ENCODE peak calls at places on chromosomes 12 and 14, in ten cellular contexts. F is EL; C is thoracic aorta; J is stimulated activated CD8-positive, alpha-beta memory T cell treated with anti-CD3 and anti-CD28 coated beads, Interleukin-15, amount 100 ng/mL, for 24 hours; W is glomerular endothelial cell; B is fibroblast of the conjunctiva; Y is MG63; V is ELR; E is foreskin fibroblast; R is kidney tubule cell. Z is an unnamed sample.
A peak's percentile ranks its signal among the peaks of the same experiment; 100 is the strongest.

GRCh38 chr14:53979747-53980642 is 23.4 kb upstream of the BMP4 start:
- DNase-seq in F (peak; percentile 94), Y (peak; percentile 62), B (peak; percentile 26), W (no peak), R (peak; percentile 78), V (peak; percentile 63), E (peak; percentile 89), C (no peak), J (no peak), Z (no peak)

GRCh38 chr14:56552615-56553014 is 27.0 kb upstream of the TMEM260 start:
- DNase-seq in V (no peak), J (no peak), Y (no peak), R (no peak), B (no peak), E (no peak), F (no peak), C (no peak), W (no peak), Z (no peak)

GRCh38 chr12:85280984-85281946 is 1.2 kb downstream of the ALX1 start:
- DNase-seq in B (no peak), E (no peak), J (no peak), V (no peak), Y (no peak), W (no peak), F (no peak), R (peak; percentile 12), C (no peak), Z (no peak)

GRCh38 chr12:27083861-27084271 is 1.5 kb upstream of the C12orf71 start:
- DNase-seq in B (peak; percentile 47), J (no peak), R (peak; percentile 28), F (peak; percentile 11), W (no peak), C (no peak), E (peak; percentile 28), V (peak; percentile 33), Y (no peak), Z (no peak)

GRCh38 chr14:71206123-71206522 is 298.9 kb downstream of the PCNX1 start:
- DNase-seq in E (no peak), B (no peak), Y (no peak), W (no peak), F (no peak), V (no peak), R (no peak), C (no peak), J (no peak), Z (no peak)

GRCh38 chr12:118060301-118061010 is 523 bp downstream of the WSB2 start:
- DNase-seq in J (no peak), F (peak; percentile 45), B (no peak), C (no peak), V (peak; percentile 52), R (peak; percentile 57), Y (no peak), W (no peak), E (no peak), Z (peak; percentile 63)

GRCh38 chr12:93438266-93439050 is 3.3 kb downstream of the UBE2N start:
- DNase-seq in C (no peak), B (no peak), E (no peak), W (no peak), J (no peak), R (no peak), F (no peak), V (no peak), Y (no peak), Z (no peak)

GRCh38 chr14:24556756-24557155 is 19.3 kb downstream of the CTSG start:
- DNase-seq in Y (peak; percentile 9), V (peak; percentile 20), J (no peak), R (peak; percentile 78), F (peak; percentile 42), W (no peak), E (no peak), C (no peak), B (no peak), Z (no peak)

GRCh38 chr14:34059925-34060746 is 109.3 kb upstream of the EGLN3 start:
- DNase-seq in F (peak; percentile 79), Y (peak; percentile 77), B (peak; percentile 39), J (peak; percentile 23), E (peak; percentile 60), V (peak; percentile 64), W (no peak), R (peak; percentile 91), C (peak; percentile 21), Z (peak; percentile 75)

GRCh38 chr12:94761559-94761958 is 111.2 kb upstream of the TMCC3 start:
- DNase-seq in W (peak; percentile 91), V (peak; percentile 95), J (no peak), R (peak; percentile 93), C (no peak), E (peak; percentile 79), Y (peak; percentile 61), F (peak; percentile 87), B (peak; percentile 69), Z (no peak)

GRCh38 chr12:45122776-45123380 is 72.0 kb upstream of the DBX2 start:
- DNase-seq in E (peak; percentile 17), C (no peak), R (peak; percentile 38), J (no peak), Y (peak; percentile 21), V (peak; percentile 34), W (no peak), B (peak; percentile 31), F (peak; percentile 14), Z (no peak)

GRCh38 chr14:21343035-21343794 is 40.6 kb downstream of the SUPT16H start:
- DNase-seq in J (no peak), C (no peak), E (no peak), W (no peak), R (peak; percentile 17), Y (no peak), B (no peak), F (peak; percentile 18), V (peak; percentile 27), Z (no peak)

GRCh38 chr12:2008677-2009076 is 4.4 kb upstream of the DCP1B start:
- DNase-seq in C (no peak), E (no peak), W (no peak), Y (no peak), F (no peak), R (no peak), V (no peak), B (no peak), J (no peak), Z (no peak)

GRCh38 chr12:131287015-131287937 is 333.6 kb downstream of the ADGRD1 start:
- DNase-seq in J (no peak), W (no peak), E (no peak), Y (no peak), C (no peak), F (no peak), V (no peak), B (no peak), R (no peak), Z (peak; percentile 1)

GRCh38 chr14:70782361-70782760 is 27.0 kb downstream of the MAP3K9 start:
- DNase-seq in Y (no peak), W (no peak), F (peak; percentile 84), B (no peak), R (peak; percentile 99), J (no peak), E (peak; percentile 33), C (no peak), V (peak; percentile 90), Z (no peak)

GRCh38 chr12:3075315-3075714 is 1.9 kb upstream of the TSPAN9 start:
- DNase-seq in C (no peak), V (no peak), W (no peak), Y (no peak), E (no peak), R (no peak), B (no peak), F (no peak), J (no peak), Z (no peak)

GRCh38 chr14:72721042-72721540 is 172.8 kb downstream of the DPF3 start:
- DNase-seq in B (no peak), F (no peak), J (no peak), W (no peak), C (no peak), E (no peak), R (no peak), V (no peak), Y (no peak), Z (no peak)

GRCh38 chr12:42638697-42639096 is 49.2 kb upstream of the PRICKLE1 start:
- DNase-seq in F (no peak), B (no peak), E (no peak), W (no peak), R (no peak), C (no peak), V (no peak), Y (no peak), J (no peak), Z (no peak)

GRCh38 chr12:111457577-111457976 is 51.9 kb downstream of the SH2B3 start:
- DNase-seq in C (no peak), W (no peak), J (no peak), B (no peak), E (no peak), Y (no peak), F (no peak), V (no peak), R (no peak), Z (no peak)

GRCh38 chr12:101749657-101750056 is 10.4 kb upstream of the SYCP3 start:
- DNase-seq in F (no peak), E (no peak), W (no peak), J (no peak), V (no peak), B (no peak), Y (no peak), C (no peak), R (no peak), Z (no peak)

GRCh38 chr12:46430340-46430948 is 57.9 kb upstream of the SLC38A2 start:
- DNase-seq in V (peak; percentile 96), E (peak; percentile 79), W (peak; percentile 97), J (no peak), Y (no peak), R (peak; percentile 89), C (no peak), B (peak; percentile 69), F (peak; percentile 85), Z (peak; percentile 16)

GRCh38 chr12:20101046-20101445 is 267.3 kb upstream of the PDE3A start:
- DNase-seq in W (no peak), J (no peak), Y (peak; percentile 90), F (peak; percentile 9), V (no peak), C (peak; percentile 18), E (no peak), B (no peak), R (no peak), Z (peak; percentile 25)

Z was measured in heart right ventricle.